ENCODE peak calls at places on chromosomes 12 and 14, in six cellular contexts. X, P, V, D, J and Y are unnamed samples.

GRCh38 chr12:13606290-13606689 is 375.1 kb downstream of the GRIN2B start:
- DNase-seq in X (no peak), P (no peak), V (no peak), D (no peak), J (peak; percentile 45), Y (no peak)

GRCh38 chr12:64531665-64532334 is 78.5 kb upstream of the RASSF3 start:
- DNase-seq in X (no peak), P (no peak), V (no peak), D (no peak), J (no peak), Y (no peak)

GRCh38 chr12:95918194-95918993 is 24.0 kb downstream of the CCDC38 start:
- DNase-seq in X (peak; percentile 12), P (no peak), V (peak; percentile 2), D (no peak), J (peak; percentile 54), Y (no peak)

GRCh38 chr12:9813821-9814798 is 13.2 kb upstream of the KLRF1 start:
- DNase-seq in X (peak; percentile 81), P (peak; percentile 31), V (peak; percentile 29), D (no peak), J (peak; percentile 91), Y (peak; percentile 72)

GRCh38 chr14:35332517-35333346 is 40.5 kb downstream of the PSMA6 start:
- DNase-seq in X (no peak), P (no peak), V (no peak), D (no peak), J (peak; percentile 71), Y (peak; percentile 17)

GRCh38 chr12:111406474-111407370 is 999 bp downstream of the SH2B3 start:
- DNase-seq in X (peak; percentile 50), P (no peak), V (no peak), D (no peak), J (peak; percentile 36), Y (peak; percentile 56)

GRCh38 chr12:6909421-6910145 is 4.8 kb upstream of the ENO2 start:
- DNase-seq in X (no peak), P (no peak), V (no peak), D (no peak), J (no peak), Y (no peak)

GRCh38 chr12:64794305-64794704 is 30.1 kb upstream of the TBC1D30 start:
- DNase-seq in X (no peak), P (no peak), V (no peak), D (no peak), J (no peak), Y (no peak)

GRCh38 chr12:27316947-27317346 is 15.7 kb upstream of the BMAL2 start:
- DNase-seq in X (no peak), P (no peak), V (no peak), D (no peak), J (no peak), Y (no peak)

GRCh38 chr14:97458302-97459137 is 661.3 kb downstream of the VRK1 start:
- DNase-seq in X (peak; percentile 69), P (no peak), V (no peak), D (no peak), J (no peak), Y (peak; percentile 76)

GRCh38 chr12:107399061-107399460 is 286.5 kb upstream of the PWP1 start:
- DNase-seq in X (no peak), P (no peak), V (no peak), D (no peak), J (no peak), Y (no peak)

GRCh38 chr14:76537912-76538647 is 162.1 kb downstream of the ESRRB start:
- DNase-seq in X (no peak), P (no peak), V (no peak), D (no peak), J (peak; percentile 46), Y (no peak)

GRCh38 chr12:114245555-114245954 is 160.4 kb downstream of the TBX5 start:
- DNase-seq in X (no peak), P (no peak), V (no peak), D (no peak), J (no peak), Y (no peak)

GRCh38 chr12:131357152-131357747 is 353.6 kb upstream of the SFSWAP start:
- DNase-seq in X (no peak), P (no peak), V (no peak), D (no peak), J (no peak), Y (no peak)

GRCh38 chr14:92603309-92604257 is 90.0 kb downstream of the RIN3 start:
- DNase-seq in X (peak; percentile 23), P (no peak), V (peak; percentile 58), D (peak; percentile 38), J (no peak), Y (no peak)

GRCh38 chr14:95197498-95198010 is 40.2 kb upstream of the DICER1 start:
- DNase-seq in X (no peak), P (no peak), V (no peak), D (no peak), J (no peak), Y (no peak)

GRCh38 chr12:3101309-3102022 is 24.3 kb downstream of the TSPAN9 start:
- DNase-seq in X (no peak), P (no peak), V (no peak), D (peak; percentile 30), J (no peak), Y (no peak)